ENCODE peak calls at places on chromosome 12, in four cellular contexts. S is K562, U is HepG2, O is A549. Q is an unnamed sample.

GRCh38 chr12:120259418-120260202 is 5.9 kb downstream of the PXN start:
- DNase-seq in S (no peak), U (no peak), O (no peak), Q (no peak)

GRCh38 chr12:65657635-65658034 is 166.6 kb upstream of the HMGA2 start:
- DNase-seq in S (no peak), O (no peak), U (no peak), Q (no peak)

GRCh38 chr12:79058342-79058741 is 193.8 kb downstream of the SYT1 start:
- DNase-seq in O (peak), S (no peak), U (peak), Q (no peak)

GRCh38 chr12:19652391-19652790 is 213.1 kb downstream of the AEBP2 start:
- DNase-seq in O (no peak), S (no peak), U (no peak), Q (no peak)

GRCh38 chr12:79936670-79937069 is 1.8 kb upstream of the PPP1R12A start:
- DNase-seq in O (no peak), S (no peak), U (no peak), Q (no peak)

GRCh38 chr12:117792877-117793424 is 175.8 kb downstream of the KSR2 start:
- DNase-seq in U (no peak), O (no peak), S (no peak), Q (no peak)

GRCh38 chr12:47776471-47777143 is 3.6 kb downstream of the SLC48A1 start:
- DNase-seq in O (no peak), S (no peak), U (no peak), Q (no peak)

GRCh38 chr12:19507823-19508222 is 68.5 kb downstream of the AEBP2 start:
- DNase-seq in U (no peak), O (peak), S (no peak), Q (no peak)

GRCh38 chr12:31591308-31591901 is 469 bp upstream of the DENND5B start:
- DNase-seq in O (peak), S (no peak), U (no peak), Q (no peak)

GRCh38 chr12:109770104-109770860 is 56.7 kb downstream of the FAM222A start:
- DNase-seq in S (no peak), U (no peak), O (no peak), Q (no peak)

GRCh38 chr12:113208041-113208934 is 13.0 kb upstream of the TPCN1 start:
- DNase-seq in U (no peak), S (no peak), O (no peak), Q (no peak)

GRCh38 chr12:108447168-108447840 is 67.8 kb upstream of the FICD start:
- DNase-seq in U (no peak), O (no peak), S (no peak), Q (no peak)

DNA sequence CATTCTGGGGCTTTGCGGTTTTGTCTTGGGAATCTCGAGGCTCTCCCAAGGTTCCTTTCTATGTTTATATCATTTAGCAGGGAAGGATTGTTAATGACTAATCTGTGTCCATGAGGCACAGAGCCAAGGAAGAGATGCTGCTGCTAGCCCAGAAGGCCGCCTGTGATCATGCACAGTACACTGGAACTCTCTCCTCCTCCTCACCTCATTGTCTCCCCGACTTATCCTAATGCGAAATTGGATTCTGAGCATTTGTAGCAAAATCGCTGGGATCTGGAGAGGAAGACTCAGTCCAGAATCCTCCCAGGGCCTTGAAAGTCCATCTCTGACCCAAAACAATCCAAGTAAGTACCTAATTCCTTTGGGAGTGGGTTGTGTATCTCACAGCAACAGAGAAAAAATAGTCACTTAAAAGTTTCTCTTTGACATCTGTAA is at the start of gene NR1H4:
- DNase-seq in U (peak), S (no peak), O (peak), Q (no peak)
- TF ChIP-seq HMGXB4 in U (no peak), S (no peak), O (no peak), Q (no peak)

DNA sequence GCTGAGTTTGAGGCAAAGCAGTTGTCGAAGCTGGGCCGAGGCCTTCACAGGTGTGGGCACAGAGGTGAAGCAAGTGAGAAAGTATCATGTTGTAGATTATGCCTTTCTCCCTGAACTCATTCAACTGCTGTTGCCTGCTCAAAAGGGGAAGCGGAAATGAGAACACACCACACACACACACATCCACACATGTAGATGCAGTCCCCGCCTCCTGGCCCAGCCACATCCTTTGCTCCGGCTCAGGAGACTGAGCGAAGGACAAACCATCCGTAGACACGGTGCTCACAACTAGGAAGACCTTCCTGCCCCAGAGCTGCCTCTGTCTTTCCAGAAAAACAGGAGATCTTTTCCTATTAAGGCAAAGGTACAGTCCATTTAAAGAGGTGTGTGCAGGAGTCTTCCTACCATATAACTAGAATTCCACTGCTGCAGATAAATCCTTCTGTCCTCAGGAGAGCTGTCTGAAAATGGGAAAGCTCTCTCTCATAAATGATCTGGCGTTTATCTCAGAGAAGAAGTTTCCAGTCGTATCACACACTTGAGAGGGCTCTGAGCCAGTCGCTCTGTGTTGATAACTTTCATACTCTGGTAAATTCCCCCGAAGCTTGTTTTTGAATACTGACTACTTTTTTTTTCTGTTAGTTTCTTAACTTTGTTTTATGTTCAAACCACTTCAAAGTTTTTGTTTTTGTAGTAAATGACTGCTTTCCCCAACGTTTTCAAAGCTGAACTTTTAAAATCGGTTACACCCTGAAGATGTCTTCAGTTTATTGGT is at the start of gene TESPA1:
- DNase-seq in U (no peak), O (no peak), S (no peak), Q (no peak)
- TF ChIP-seq HMGXB4 in U (no peak), O (no peak), S (no peak), Q (no peak)

GRCh38 chr12:104692335-104693218 is 235.8 kb downstream of the CHST11 start:
- DNase-seq in O (no peak), U (no peak), S (no peak), Q (no peak)
- TF ChIP-seq HMGXB4 in O (no peak), U (no peak), S (no peak), Q (no peak)

GRCh38 chr12:116737774-116738657 is at the start of the genes RNFT2 and SPRING1:
- DNase-seq in U (peak), S (peak), O (peak), Q (peak)

GRCh38 chr12:116739381-116739887 is 1.3 kb downstream of the RNFT2 start:
- DNase-seq in U (no peak), O (no peak), S (no peak), Q (no peak)

GRCh38 chr12:116735084-116735483 is 2.8 kb downstream of the SPRING1 start:
- DNase-seq in O (no peak), S (no peak), U (no peak), Q (no peak)

GRCh38 chr12:116735951-116736599 is 1.8 kb downstream of the SPRING1 start:
- DNase-seq in O (peak), S (no peak), U (peak), Q (no peak)

GRCh38 chr12:116736962-116737773 is 701 bp downstream of the SPRING1 start:
- DNase-seq in O (no peak), S (peak), U (no peak), Q (peak)
- TF ChIP-seq HMGXB4 in O (no peak), S (no peak), U (no peak), Q (no peak)

GRCh38 chr12:122827258-122827657 is 8.0 kb upstream of the HIP1R start:
- DNase-seq in U (no peak), O (no peak), S (no peak), Q (no peak)

GRCh38 chr12:122834921-122835692 is at the start of gene HIP1R:
- DNase-seq in S (peak), U (no peak), O (peak), Q (peak)

GRCh38 chr12:122825773-122826724 is 9.2 kb upstream of the HIP1R start:
- DNase-seq in O (peak), S (no peak), U (no peak), Q (no peak)

GRCh38 chr12:122834229-122834920 is 882 bp upstream of the HIP1R start:
- DNase-seq in S (no peak), U (peak), O (peak), Q (peak)

GRCh38 chr12:122830517-122831214 is 4.6 kb upstream of the HIP1R start:
- DNase-seq in O (peak), S (peak), U (no peak), Q (no peak)
- TF ChIP-seq HMGXB4 in O (no peak), S (no peak), U (no peak), Q (no peak)

DNA sequence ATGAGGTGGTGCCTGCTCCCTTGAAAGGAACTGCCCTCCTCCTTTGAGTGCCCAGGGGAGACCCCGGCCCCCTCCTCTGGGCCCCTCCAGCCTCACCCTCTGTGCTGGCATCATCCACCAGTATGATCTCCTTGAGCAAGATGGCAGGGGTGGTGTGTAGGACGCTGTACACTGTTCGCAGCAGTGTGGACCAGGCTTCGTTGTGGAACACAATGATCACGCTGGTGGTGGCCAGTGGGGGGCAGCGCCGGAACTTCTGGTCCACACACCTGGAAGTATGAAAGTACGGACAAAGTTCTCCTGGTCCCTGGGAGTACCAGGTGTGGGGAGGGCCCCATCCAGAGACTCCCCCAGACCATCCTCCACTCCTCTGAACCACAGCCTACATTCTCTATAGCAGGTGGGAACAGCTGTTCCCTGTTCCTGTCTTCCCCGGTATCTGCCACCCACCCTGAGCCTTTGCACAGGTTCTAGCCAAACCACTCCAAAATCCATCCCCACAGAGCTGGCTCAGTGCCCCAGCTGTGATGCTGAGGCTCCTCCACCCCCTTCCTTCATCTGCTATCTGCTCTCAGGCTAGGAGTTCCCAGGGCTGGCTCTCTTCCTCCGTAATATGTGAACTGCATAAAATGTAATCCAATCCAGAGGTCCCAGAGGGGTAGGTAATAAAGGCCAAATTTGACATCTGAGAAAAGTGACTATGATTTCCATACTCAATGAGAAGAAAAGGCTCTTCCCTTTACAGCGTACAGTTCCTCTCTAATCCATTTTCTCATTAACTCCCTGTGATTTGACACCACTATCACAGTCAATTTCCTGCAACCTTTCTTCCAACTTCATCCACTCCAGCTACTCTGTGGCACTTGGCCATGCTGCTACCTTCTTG is 13.9 kb downstream of the GALNT6 start:
- DNase-seq in U (no peak), S (no peak), O (no peak), Q (no peak)
- TF ChIP-seq HMGXB4 in U (no peak), S (no peak), O (no peak), Q (no peak)

GRCh38 chr12:2411011-2411410 is 358.2 kb downstream of the CACNA1C start:
- DNase-seq in S (no peak), O (no peak), U (no peak), Q (no peak)
- TF ChIP-seq HMGXB4 in S (no peak), O (no peak), U (no peak), Q (no peak)

GRCh38 chr12:125533434-125534029 is 468.3 kb downstream of the AACS start:
- DNase-seq in U (peak), S (peak), O (peak), Q (peak)
- TF ChIP-seq HMGXB4 in U (no peak), S (no peak), O (no peak), Q (no peak)

GRCh38 chr12:2129076-2129475 is 76.3 kb downstream of the CACNA1C start:
- DNase-seq in U (no peak), O (no peak), S (no peak), Q (no peak)
- TF ChIP-seq HMGXB4 in U (no peak), O (no peak), S (no peak), Q (no peak)